ENCODE peak calls at places on chromosomes 16 and 17, in seven cellular contexts. R is activated naive CD4-positive, alpha-beta T cell; L is uterus; S is Caki2; H is NCI-H69; P is amygdala; B is ecto neural progenitor cell. F is an unnamed sample.

GRCh38 chr17:79670537-79671386 is 59.9 kb upstream of the RBFOX3 start:
- DNase-seq in S (no peak), R (no peak), P (no peak), B (no peak), H (peak), L (peak), F (no peak)

GRCh38 chr17:32350662-32351418 is 883 bp downstream of the ZNF207 start:
- DNase-seq in B (no peak), P (no peak), L (no peak), S (peak), H (peak), R (no peak), F (no peak)

GRCh38 chr16:66832661-66833305 is 2.0 kb upstream of the NAE1 start:
- DNase-seq in B (no peak), P (no peak), S (no peak), H (no peak), R (no peak), L (no peak), F (no peak)

GRCh38 chr17:34721326-34721725 is 141.9 kb downstream of the TMEM132E start:
- DNase-seq in S (peak), P (no peak), H (no peak), B (no peak), R (no peak), L (no peak), F (no peak)

GRCh38 chr17:82235775-82236141 is 6.9 kb downstream of the SLC16A3 start:
- DNase-seq in B (no peak), P (no peak), R (no peak), S (peak), L (no peak), H (peak), F (no peak)

GRCh38 chr16:27219161-27219560 is 15.8 kb downstream of the KDM8 start:
- DNase-seq in L (no peak), P (no peak), B (no peak), S (no peak), H (no peak), R (no peak), F (no peak)

GRCh38 chr17:78599419-78599818 is 22.2 kb upstream of the DNAH17 start:
- DNase-seq in R (no peak), L (no peak), P (no peak), B (no peak), H (peak), S (no peak), F (no peak)

GRCh38 chr17:74392848-74393247 is 25.5 kb downstream of the GPR142 start:
- DNase-seq in P (no peak), L (no peak), B (no peak), S (no peak), H (no peak), R (no peak), F (no peak)

GRCh38 chr16:2056077-2056476 is 8.3 kb downstream of the TSC2 start:
- DNase-seq in H (no peak), B (no peak), S (no peak), P (peak), L (no peak), R (no peak), F (no peak)

GRCh38 chr17:70357196-70357595 is 187.9 kb downstream of the KCNJ2 start:
- DNase-seq in S (no peak), R (no peak), B (no peak), H (no peak), L (no peak), P (no peak), F (no peak)

GRCh38 chr17:44112284-44113280 is 10.9 kb downstream of the HDAC5 start:
- DNase-seq in B (no peak), S (no peak), P (no peak), L (no peak), H (peak), R (no peak), F (no peak)

F was measured in NCI-H1048.